ENCODE peak calls at places on chromosomes 12 and 14, in four cellular contexts. J, Q, W and P are unnamed samples.

GRCh38 chr12:48350249-48351021 is at the start of gene ZNF641:
- DNase-seq in J (peak; percentile 72), W (peak; percentile 79), Q (peak; percentile 86), P (peak; percentile 67)

GRCh38 chr12:124379938-124380754 is 85.3 kb downstream of the RFLNA start:
- DNase-seq in J (no peak), W (no peak), Q (no peak), P (no peak)

GRCh38 chr12:120394483-120395367 is 25.8 kb upstream of the MSI1 start:
- DNase-seq in Q (no peak), W (no peak), J (no peak), P (no peak)

GRCh38 chr12:712172-712863 is 40.1 kb upstream of the WNK1 start:
- DNase-seq in W (no peak), J (no peak), Q (no peak), P (no peak)

GRCh38 chr14:58501214-58501816 is 73.8 kb downstream of the KIAA0586 start:
- DNase-seq in W (no peak), J (no peak), Q (peak; percentile 27), P (no peak)

GRCh38 chr14:96638041-96638855 is 136.1 kb downstream of the PAPOLA start:
- DNase-seq in J (no peak), W (no peak), Q (no peak), P (peak; percentile 43)

GRCh38 chr14:90900712-90901111 is 84.5 kb upstream of the TTC7B start:
- DNase-seq in Q (no peak), W (no peak), J (no peak), P (no peak)

GRCh38 chr12:110039085-110039807 is 9.1 kb downstream of the C12orf76 start:
- DNase-seq in J (no peak), Q (no peak), W (no peak), P (no peak)

GRCh38 chr12:32946504-32947131 is 50.0 kb upstream of the PKP2 start:
- DNase-seq in Q (no peak), J (no peak), W (no peak), P (no peak)

GRCh38 chr12:110813298-110813697 is 33.5 kb upstream of the CCDC63 start:
- DNase-seq in W (no peak), J (no peak), Q (no peak), P (no peak)

GRCh38 chr12:116964004-116964739 is 53.4 kb downstream of the FBXW8 start:
- DNase-seq in Q (no peak), J (no peak), W (no peak), P (no peak)

GRCh38 chr14:71290960-71291466 is 383.8 kb downstream of the PCNX1 start:
- DNase-seq in Q (no peak), W (peak; percentile 41), J (no peak), P (no peak)

GRCh38 chr14:91229743-91230200 is 14.7 kb downstream of the GPR68 start:
- DNase-seq in Q (no peak), J (no peak), W (peak; percentile 75), P (peak; percentile 60)

GRCh38 chr14:21300892-21301291 is 21.0 kb downstream of the RPGRIP1 start:
- DNase-seq in W (peak; percentile 51), J (no peak), Q (peak; percentile 67), P (peak; percentile 49)

GRCh38 chr12:41795910-41796309 is 348.8 kb downstream of the GXYLT1 start:
- DNase-seq in W (no peak), J (no peak), Q (peak; percentile 17), P (no peak)

GRCh38 chr14:78367355-78367754 is 197.2 kb downstream of the NRXN3 start:
- DNase-seq in J (no peak), W (no peak), Q (no peak), P (no peak)

GRCh38 chr12:53100466-53101151 is 2.7 kb upstream of the SOAT2 start:
- DNase-seq in Q (no peak), J (no peak), W (no peak), P (no peak)

GRCh38 chr12:116620801-116621593 is 61.8 kb downstream of the MAP1LC3B2 start:
- DNase-seq in W (no peak), Q (no peak), J (no peak), P (no peak)

GRCh38 chr12:124613151-124613585 is 45.8 kb upstream of the NCOR2 start:
- DNase-seq in Q (no peak), J (no peak), W (no peak), P (no peak)

GRCh38 chr12:55845785-55846496 is 3.2 kb upstream of the MMP19 start:
- DNase-seq in J (no peak), Q (no peak), W (no peak), P (no peak)

GRCh38 chr14:55513491-55513890 is 66.5 kb upstream of the KTN1 start:
- DNase-seq in Q (no peak), W (no peak), J (no peak), P (no peak)

GRCh38 chr12:49288412-49288853 is 6.5 kb upstream of the PRPH start:
- DNase-seq in Q (peak; percentile 67), J (peak; percentile 45), W (peak; percentile 70), P (peak; percentile 83)

GRCh38 chr12:75437564-75437963 is 43.0 kb upstream of the GLIPR1 start:
- DNase-seq in W (no peak), J (no peak), Q (no peak), P (no peak)

GRCh38 chr12:53533476-53533875 is 26.2 kb upstream of the NPFF start:
- DNase-seq in Q (no peak), J (no peak), W (no peak), P (no peak)

GRCh38 chr14:23294734-23295561 is 7.7 kb downstream of the PPP1R3E start:
- DNase-seq in W (peak; percentile 60), Q (peak; percentile 45), J (peak; percentile 21), P (peak; percentile 36)

GRCh38 chr12:12606793-12607589 is 4.7 kb upstream of the CREBL2 start:
- DNase-seq in W (no peak), J (no peak), Q (no peak), P (no peak)

GRCh38 chr12:25236626-25237025 is 14.1 kb downstream of the KRAS start:
- DNase-seq in J (no peak), W (no peak), Q (no peak), P (no peak)

GRCh38 chr12:133107121-133107520 is 23.0 kb downstream of the ZNF891 start:
- DNase-seq in J (no peak), Q (no peak), W (no peak), P (no peak)

GRCh38 chr12:47222592-47222959 is 142.8 kb upstream of the AMIGO2 start:
- DNase-seq in Q (no peak), J (no peak), W (no peak), P (peak; percentile 48)

GRCh38 chr12:76876696-76877229 is 2.1 kb downstream of the CSRP2 start:
- DNase-seq in Q (no peak), W (no peak), J (no peak), P (no peak)

GRCh38 chr14:93956082-93956481 is 20.3 kb downstream of the ASB2 start:
- DNase-seq in J (no peak), Q (no peak), W (no peak), P (no peak)

GRCh38 chr12:4962539-4963486 is 53.1 kb downstream of the KCNA1 start:
- DNase-seq in Q (no peak), J (no peak), W (no peak), P (no peak)

GRCh38 chr12:28497889-28498411 is 307.7 kb downstream of the CCDC91 start:
- DNase-seq in W (no peak), Q (no peak), J (no peak), P (no peak)